ENCODE peak calls at places on chromosome X, in six cellular contexts. F, O, V, L, T and G are unnamed samples.

GRCh38 chrX:18701621-18702361 is 5.7 kb upstream of the PPEF1 start:
- DNase-seq in F (no peak), O (peak; percentile 49), V (no peak), L (peak; percentile 23), T (no peak), G (no peak)

GRCh38 chrX:71629467-71629866 is 11.2 kb upstream of the CXCR3 start:
- DNase-seq in F (no peak), O (no peak), V (no peak), L (no peak), T (no peak), G (no peak)

GRCh38 chrX:15549189-15550012 is 48.8 kb downstream of the BMX start:
- DNase-seq in F (no peak), O (no peak), V (no peak), L (no peak), T (no peak), G (no peak)

GRCh38 chrX:131907488-131908314 is 115.4 kb upstream of the STK26 start:
- DNase-seq in F (no peak), O (no peak), V (peak; percentile 70), L (no peak), T (no peak), G (peak; percentile 2)

GRCh38 chrX:22247169-22247568 is 25.5 kb upstream of the CBLL2 start:
- DNase-seq in F (no peak), O (no peak), V (no peak), L (no peak), T (no peak), G (peak; percentile 5)

GRCh38 chrX:56813318-56813837 is 84.3 kb downstream of the NBDY start:
- DNase-seq in F (no peak), O (no peak), V (peak; percentile 57), L (no peak), T (no peak), G (no peak)

GRCh38 chrX:2487366-2487765 is 13.4 kb downstream of the DHRSX start:
- DNase-seq in F (no peak), O (no peak), V (no peak), L (no peak), T (no peak), G (no peak)

GRCh38 chrX:9278475-9279270 is 186.2 kb upstream of the TBL1X start:
- DNase-seq in F (no peak), O (no peak), V (no peak), L (no peak), T (no peak), G (no peak)

DNA sequence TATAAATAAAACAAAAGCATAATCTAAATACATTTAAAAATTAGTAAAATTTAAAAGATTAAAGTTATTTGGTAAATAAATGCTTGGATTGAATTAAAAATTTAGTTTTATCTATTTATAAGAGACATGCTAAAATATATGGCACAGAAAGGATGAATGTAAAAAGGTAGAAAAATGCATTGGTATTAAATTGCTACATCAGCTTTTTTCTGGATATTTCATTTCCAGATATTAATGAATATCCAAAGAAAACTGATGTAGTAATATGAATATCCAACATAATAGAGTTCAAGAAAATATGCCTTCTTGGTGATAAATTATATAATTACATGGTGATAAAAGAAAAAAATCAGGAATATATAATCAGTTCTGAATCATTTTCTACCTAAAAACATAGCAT is 1743.9 kb downstream of the RPA4 start:
- DNase-seq in F (no peak), O (no peak), V (no peak), L (no peak), T (no peak), G (no peak)
- H3K9me3 ChIP-seq in F (no peaks in the 10 kb centered on the region), O (no peaks in the 10 kb centered on the region), V (no peaks in the 10 kb centered on the region), L (no peaks in the 10 kb centered on the region), T (no peaks in the 10 kb centered on the region), G (no peaks in the 10 kb centered on the region)

GRCh38 chrX:140713174-140713539 is 3.6 kb downstream of the LINC00632 start:
- DNase-seq in F (no peak), O (no peak), V (no peak), L (no peak), T (no peak), G (no peak)
- H3K4me3 ChIP-seq in F (no peak overlapping the region), O (no peak overlapping the region), V (peak overlapping the region; percentile 10), L (no peak overlapping the region), T (peak overlapping the region; percentile 10), G (no peak overlapping the region)

DNA sequence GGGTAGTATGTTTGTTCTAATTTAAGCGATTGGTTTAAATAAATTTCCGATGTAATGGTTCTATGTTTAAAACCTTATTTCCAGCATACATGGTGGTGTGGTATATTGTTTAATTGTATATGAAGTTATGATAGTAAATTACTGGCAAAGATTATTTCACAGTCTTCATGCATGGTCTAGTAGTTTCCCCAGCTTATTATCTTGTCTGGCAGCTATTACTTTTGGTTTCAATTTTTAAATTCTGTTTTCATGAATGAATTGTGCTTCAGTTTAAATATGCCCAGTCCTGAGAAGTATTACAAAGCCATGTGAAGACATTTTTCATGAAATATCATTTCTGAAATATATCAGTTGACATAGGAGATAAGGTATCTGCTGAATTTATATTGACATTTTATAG is 6.3 kb downstream of the ALG13 start:
- DNase-seq in F (no peak), O (no peak), V (no peak), L (no peak), T (no peak), G (no peak)
- H3K36me3 ChIP-seq in F (no peaks in the 10 kb centered on the region), O (peaks cover 23% of the 10 kb centered on the region), V (no peaks in the 10 kb centered on the region), L (no peaks in the 10 kb centered on the region), T (no peaks in the 10 kb centered on the region), G (peaks cover 28% of the 10 kb centered on the region)

GRCh38 chrX:1052021-1052420 is 160.4 kb downstream of the CRLF2 start:
- DNase-seq in F (no peak), O (no peak), V (no peak), L (no peak), T (no peak), G (no peak)
- H3K9me3 ChIP-seq in F (peaks cover 45% of the 10 kb centered on the region), O (no peaks in the 10 kb centered on the region), V (no peaks in the 10 kb centered on the region), L (no peaks in the 10 kb centered on the region), T (peaks cover 30% of the 10 kb centered on the region), G (peaks cover 3% of the 10 kb centered on the region)

DNA sequence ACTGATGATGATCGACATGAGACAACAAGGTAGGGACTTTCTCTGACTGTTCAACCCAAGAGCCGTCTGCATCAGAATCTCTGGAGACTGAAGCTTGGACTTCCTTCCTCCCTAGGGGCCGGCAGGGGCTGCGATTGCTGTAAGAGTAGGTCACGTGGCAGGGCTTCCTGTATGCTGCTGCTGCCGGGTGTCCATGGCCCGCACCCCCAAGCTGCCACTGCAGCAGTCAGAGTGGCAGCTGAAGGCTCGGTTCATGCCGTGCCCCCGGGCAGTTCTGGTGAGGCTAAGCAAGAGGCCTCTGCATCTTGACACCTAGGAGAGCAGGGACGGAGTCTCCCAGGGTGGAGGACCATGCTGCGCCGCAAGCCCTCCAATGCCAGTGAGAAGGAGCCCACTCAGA is at the start of gene SASH3:
- DNase-seq in F (peak; percentile 90), O (no peak), V (peak; percentile 75), L (no peak), T (peak; percentile 78), G (no peak)
- H3K4me3 ChIP-seq in F (peak within 1 kb of the TSS; percentile 4), O (no peak within 1 kb of the TSS), V (no peak within 1 kb of the TSS), L (peak within 1 kb of the TSS; percentile 12), T (no peak within 1 kb of the TSS), G (no peak within 1 kb of the TSS)

GRCh38 chrX:47169726-47170515 is 23.7 kb upstream of the UBA1 start:
- DNase-seq in F (no peak), O (no peak), V (peak; percentile 52), L (no peak), T (no peak), G (peak; percentile 43)
- H3K36me3 ChIP-seq in F (no peaks in the 10 kb centered on the region), O (peaks cover 18% of the 10 kb centered on the region), V (no peaks in the 10 kb centered on the region), L (no peaks in the 10 kb centered on the region), T (peaks cover 20% of the 10 kb centered on the region), G (no peaks in the 10 kb centered on the region)

DNA sequence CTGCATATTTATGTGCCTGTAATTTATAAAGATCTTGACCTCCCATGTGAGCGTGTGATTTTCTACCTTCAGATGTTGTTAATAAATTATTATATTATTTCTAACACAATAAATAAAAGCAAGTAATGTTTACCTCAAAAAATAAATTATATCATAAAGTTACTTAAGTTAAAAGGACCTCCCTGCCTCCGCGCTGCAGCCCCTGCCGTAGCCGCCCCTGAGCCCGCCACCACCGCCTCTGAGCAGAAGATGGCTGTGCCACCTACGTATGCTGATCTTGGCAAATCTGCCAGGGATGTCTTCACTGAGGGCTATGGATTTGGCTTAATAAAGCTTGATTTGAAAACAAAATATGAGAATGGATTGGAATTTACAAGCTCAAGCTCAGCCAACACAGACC is 119.6 kb upstream of the BRWD3 start:
- DNase-seq in F (peak; percentile 13), O (no peak), V (no peak), L (no peak), T (no peak), G (no peak)
- H3K9me3 ChIP-seq in F (peaks cover 6% of the 10 kb centered on the region), O (no peaks in the 10 kb centered on the region), V (no peaks in the 10 kb centered on the region), L (no peaks in the 10 kb centered on the region), T (no peaks in the 10 kb centered on the region), G (no peaks in the 10 kb centered on the region)